ENCODE peak calls at places on chromosomes 3 and 15, in four cellular contexts. Z, J, H and K are unnamed samples.

GRCh38 chr3:41961061-41961749 is 698 bp downstream of the ULK4 start:
- DNase-seq in H (peak; percentile 30), J (no peak), Z (peak; percentile 37), K (peak; percentile 55)

GRCh38 chr3:84980011-84980410 is 21.2 kb downstream of the CADM2 start:
- DNase-seq in J (no peak), H (no peak), Z (no peak), K (no peak)

GRCh38 chr15:70065006-70065722 is 32.6 kb downstream of the TLE3 start:
- DNase-seq in Z (no peak), H (no peak), J (no peak), K (no peak)

GRCh38 chr15:79978260-79978659 is 7.3 kb upstream of the BCL2A1 start:
- DNase-seq in Z (no peak), J (no peak), H (no peak), K (no peak)

GRCh38 chr3:177601120-177601519 is 403.8 kb upstream of the TBL1XR1 start:
- DNase-seq in Z (no peak), J (no peak), H (no peak), K (no peak)

GRCh38 chr3:183975981-183976662 is 41.6 kb downstream of the ABCC5 start:
- DNase-seq in J (no peak), Z (peak; percentile 35), H (no peak), K (no peak)

GRCh38 chr15:98803228-98804056 is 155.1 kb downstream of the IGF1R start:
- DNase-seq in Z (no peak), H (no peak), J (no peak), K (no peak)

GRCh38 chr3:102136183-102136582 is 286.9 kb downstream of the NFKBIZ start:
- DNase-seq in J (no peak), H (no peak), Z (no peak), K (no peak)

GRCh38 chr15:74548236-74548635 is 7.2 kb downstream of the ARID3B start:
- DNase-seq in Z (no peak), J (no peak), H (no peak), K (no peak)
- TF ChIP-seq CREM in Z (no peak), J (no peak), H (no peak), K (no peak)

GRCh38 chr15:78234515-78235040 is at the start of gene ACSBG1:
- DNase-seq in J (no peak), Z (no peak), H (no peak), K (peak; percentile 28)
- TF ChIP-seq SP1 in J (no peak), Z (no peak), H (no peak), K (no peak)

GRCh38 chr3:40782086-40782721 is 257.4 kb downstream of the ZNF621 start:
- DNase-seq in Z (no peak), J (no peak), H (peak; percentile 37), K (no peak)
- TF ChIP-seq CREM in Z (no peak), J (no peak), H (no peak), K (no peak)

DNA sequence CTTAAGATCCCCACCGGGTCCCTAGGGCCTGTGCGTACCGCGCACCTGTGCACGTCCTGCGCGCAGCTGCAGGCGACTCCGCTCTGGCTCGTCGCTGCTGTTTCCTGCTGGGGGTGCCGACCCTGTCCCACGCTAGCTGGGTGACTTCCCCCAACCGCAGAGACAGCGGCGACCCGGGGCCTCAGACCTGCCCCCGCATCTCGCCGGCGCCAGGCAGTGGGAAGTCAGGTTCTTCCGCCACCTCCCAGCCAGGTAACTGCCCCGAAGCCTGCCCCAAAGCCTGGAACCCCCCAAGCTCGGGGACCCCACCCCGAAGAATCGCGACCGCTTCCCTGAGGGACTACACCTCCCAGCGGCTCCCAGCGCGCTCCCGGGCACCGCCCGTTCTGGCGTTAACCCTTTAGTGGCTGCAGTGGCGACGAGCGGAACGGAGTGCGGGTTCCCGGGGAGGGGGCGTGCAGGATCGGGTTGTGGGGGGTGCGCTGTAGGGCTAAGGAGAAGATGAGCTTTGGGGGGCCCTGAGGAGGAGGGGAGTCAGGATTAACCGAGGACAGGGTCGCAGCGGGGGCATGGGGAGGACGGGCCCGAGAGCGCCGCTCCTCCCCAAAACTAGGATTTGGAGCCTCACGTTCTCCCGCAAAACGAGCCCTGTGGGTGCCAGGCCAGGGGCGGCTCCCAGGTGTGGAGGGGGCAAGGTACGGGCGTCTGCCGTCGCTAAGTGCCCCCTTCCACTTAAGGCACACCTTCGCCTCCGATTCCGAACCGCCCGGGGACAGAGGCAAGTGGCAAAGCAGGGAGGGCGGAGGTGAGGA is 589 bp downstream of the NEIL1 start:
- DNase-seq in Z (peak; percentile 70), J (no peak), H (no peak), K (peak; percentile 74)
- TF ChIP-seq SP1 in Z (peak; percentile 75), J (no peak), H (no peak), K (peak; percentile 97)

GRCh38 chr15:20646529-20647142 is 105.0 kb upstream of the GOLGA6L6 start:
- DNase-seq in H (no peak), J (no peak), Z (peak; percentile 17), K (no peak)
- TF ChIP-seq CREM in H (no peak), J (no peak), Z (no peak), K (no peak)

GRCh38 chr3:44555753-44556152 is 760 bp downstream of the ZKSCAN7 start:
- DNase-seq in Z (no peak), J (no peak), H (peak; percentile 8), K (no peak)
- TF ChIP-seq SP1 in Z (no peak), J (no peak), H (no peak), K (no peak)